ENCODE peak calls at places on chromosomes 11 and 22, in eight cellular contexts. One of them, this sample, is unnamed.

GRCh38 chr11:124754309-124754708 is 2.3 kb upstream of the VSIG2 start:
- DNase-seq in cardiac muscle cell: no peak
- DNase-seq in upper lobe of right lung: no peak
- DNase-seq in SJSA1: no peak
- DNase-seq in mucosa of descending colon: no peak
- DNase-seq in IMR-90: peak; percentile 43
- DNase-seq in hepatocyte: no peak
- DNase-seq in neural progenitor cell: no peak
- DNase-seq in this sample: peak; percentile 38

GRCh38 chr11:109791337-109791736 is 301.9 kb upstream of the ZC3H12C start:
- DNase-seq in cardiac muscle cell: no peak
- DNase-seq in upper lobe of right lung: no peak
- DNase-seq in SJSA1: no peak
- DNase-seq in mucosa of descending colon: no peak
- DNase-seq in IMR-90: no peak
- DNase-seq in hepatocyte: no peak
- DNase-seq in neural progenitor cell: no peak
- DNase-seq in this sample: no peak

GRCh38 chr22:39306456-39307361 is 12.7 kb downstream of the RPL3 start:
- DNase-seq in cardiac muscle cell: peak; percentile 59
- DNase-seq in upper lobe of right lung: no peak
- DNase-seq in SJSA1: peak; percentile 51
- DNase-seq in mucosa of descending colon: peak; percentile 70
- DNase-seq in IMR-90: no peak
- DNase-seq in hepatocyte: no peak
- DNase-seq in neural progenitor cell: peak; percentile 69
- DNase-seq in this sample: peak; percentile 88

GRCh38 chr11:16774920-16775603 is 36.6 kb downstream of the C11orf58 start:
- DNase-seq in cardiac muscle cell: no peak
- DNase-seq in upper lobe of right lung: peak; percentile 16
- DNase-seq in SJSA1: peak; percentile 32
- DNase-seq in mucosa of descending colon: no peak
- DNase-seq in IMR-90: no peak
- DNase-seq in hepatocyte: no peak
- DNase-seq in neural progenitor cell: no peak
- DNase-seq in this sample: peak; percentile 35

GRCh38 chr11:73872746-73873412 is 3.8 kb downstream of the COA4 start:
- DNase-seq in cardiac muscle cell: no peak
- DNase-seq in upper lobe of right lung: no peak
- DNase-seq in SJSA1: no peak
- DNase-seq in mucosa of descending colon: no peak
- DNase-seq in IMR-90: no peak
- DNase-seq in hepatocyte: no peak
- DNase-seq in neural progenitor cell: no peak
- DNase-seq in this sample: no peak

GRCh38 chr11:123441161-123441560 is 11.1 kb downstream of the GRAMD1B start:
- DNase-seq in cardiac muscle cell: no peak
- DNase-seq in upper lobe of right lung: no peak
- DNase-seq in SJSA1: no peak
- DNase-seq in mucosa of descending colon: no peak
- DNase-seq in IMR-90: no peak
- DNase-seq in hepatocyte: no peak
- DNase-seq in neural progenitor cell: no peak
- DNase-seq in this sample: no peak

GRCh38 chr11:7596975-7597391 is 76.3 kb downstream of the CYB5R2 start:
- DNase-seq in cardiac muscle cell: no peak
- DNase-seq in upper lobe of right lung: no peak
- DNase-seq in SJSA1: no peak
- DNase-seq in mucosa of descending colon: peak; percentile 59
- DNase-seq in IMR-90: no peak
- DNase-seq in hepatocyte: no peak
- DNase-seq in neural progenitor cell: no peak
- DNase-seq in this sample: no peak

GRCh38 chr11:106875013-106875412 is 143.3 kb downstream of the GUCY1A2 start:
- DNase-seq in cardiac muscle cell: no peak
- DNase-seq in upper lobe of right lung: no peak
- DNase-seq in SJSA1: no peak
- DNase-seq in mucosa of descending colon: no peak
- DNase-seq in IMR-90: no peak
- DNase-seq in hepatocyte: no peak
- DNase-seq in neural progenitor cell: no peak
- DNase-seq in this sample: no peak

GRCh38 chr22:43270949-43271348 is 72.2 kb downstream of the SCUBE1 start:
- DNase-seq in cardiac muscle cell: no peak
- DNase-seq in upper lobe of right lung: no peak
- DNase-seq in SJSA1: no peak
- DNase-seq in mucosa of descending colon: no peak
- DNase-seq in IMR-90: no peak
- DNase-seq in hepatocyte: no peak
- DNase-seq in neural progenitor cell: no peak
- DNase-seq in this sample: no peak

GRCh38 chr11:126058090-126058489 is 4.6 kb downstream of the CDON start:
- DNase-seq in cardiac muscle cell: no peak
- DNase-seq in upper lobe of right lung: no peak
- DNase-seq in SJSA1: no peak
- DNase-seq in mucosa of descending colon: no peak
- DNase-seq in IMR-90: no peak
- DNase-seq in hepatocyte: no peak
- DNase-seq in neural progenitor cell: no peak
- DNase-seq in this sample: no peak

GRCh38 chr22:17264321-17265052 is 45.3 kb upstream of the ADA2 start:
- DNase-seq in cardiac muscle cell: peak; percentile 77
- DNase-seq in upper lobe of right lung: no peak
- DNase-seq in SJSA1: no peak
- DNase-seq in mucosa of descending colon: no peak
- DNase-seq in IMR-90: peak; percentile 30
- DNase-seq in hepatocyte: peak; percentile 73
- DNase-seq in neural progenitor cell: peak; percentile 82
- DNase-seq in this sample: peak; percentile 88

GRCh38 chr22:48640890-48641771 is 1186.5 kb downstream of the BRD1 start:
- DNase-seq in cardiac muscle cell: no peak
- DNase-seq in upper lobe of right lung: no peak
- DNase-seq in SJSA1: no peak
- DNase-seq in mucosa of descending colon: no peak
- DNase-seq in IMR-90: no peak
- DNase-seq in hepatocyte: no peak
- DNase-seq in neural progenitor cell: peak; percentile 24
- DNase-seq in this sample: no peak

GRCh38 chr11:88280673-88281316 is 56.7 kb downstream of the CTSC start:
- DNase-seq in cardiac muscle cell: no peak
- DNase-seq in upper lobe of right lung: no peak
- DNase-seq in SJSA1: no peak
- DNase-seq in mucosa of descending colon: no peak
- DNase-seq in IMR-90: no peak
- DNase-seq in hepatocyte: no peak
- DNase-seq in neural progenitor cell: no peak
- DNase-seq in this sample: no peak

GRCh38 chr11:61071880-61072279 is 30.4 kb upstream of the CD5 start:
- DNase-seq in cardiac muscle cell: no peak
- DNase-seq in upper lobe of right lung: no peak
- DNase-seq in SJSA1: no peak
- DNase-seq in mucosa of descending colon: no peak
- DNase-seq in IMR-90: no peak
- DNase-seq in hepatocyte: no peak
- DNase-seq in neural progenitor cell: peak; percentile 27
- DNase-seq in this sample: peak; percentile 29

GRCh38 chr11:31844351-31844750 is 33.2 kb upstream of the PAX6 start:
- DNase-seq in cardiac muscle cell: no peak
- DNase-seq in upper lobe of right lung: no peak
- DNase-seq in SJSA1: no peak
- DNase-seq in mucosa of descending colon: no peak
- DNase-seq in IMR-90: no peak
- DNase-seq in hepatocyte: no peak
- DNase-seq in neural progenitor cell: no peak
- DNase-seq in this sample: no peak

GRCh38 chr22:30859714-30860095 is 108.9 kb downstream of the MORC2 start:
- DNase-seq in cardiac muscle cell: no peak
- DNase-seq in upper lobe of right lung: peak; percentile 52
- DNase-seq in SJSA1: no peak
- DNase-seq in mucosa of descending colon: no peak
- DNase-seq in IMR-90: no peak
- DNase-seq in hepatocyte: peak; percentile 1
- DNase-seq in neural progenitor cell: no peak
- DNase-seq in this sample: no peak

GRCh38 chr22:44047891-44048301 is 23.8 kb downstream of the PARVB start:
- DNase-seq in cardiac muscle cell: no peak
- DNase-seq in upper lobe of right lung: no peak
- DNase-seq in SJSA1: no peak
- DNase-seq in mucosa of descending colon: no peak
- DNase-seq in IMR-90: no peak
- DNase-seq in hepatocyte: no peak
- DNase-seq in neural progenitor cell: no peak
- DNase-seq in this sample: no peak

GRCh38 chr22:25903294-25903693 is 161.3 kb downstream of the MYO18B start:
- DNase-seq in cardiac muscle cell: no peak
- DNase-seq in upper lobe of right lung: no peak
- DNase-seq in SJSA1: no peak
- DNase-seq in mucosa of descending colon: no peak
- DNase-seq in IMR-90: no peak
- DNase-seq in hepatocyte: no peak
- DNase-seq in neural progenitor cell: peak; percentile 66
- DNase-seq in this sample: peak; percentile 89

GRCh38 chr11:64251722-64251985 is 324 bp downstream of the PLCB3 start:
- DNase-seq in cardiac muscle cell: no peak
- DNase-seq in upper lobe of right lung: no peak
- DNase-seq in SJSA1: no peak
- DNase-seq in mucosa of descending colon: no peak
- DNase-seq in IMR-90: no peak
- DNase-seq in hepatocyte: no peak
- DNase-seq in neural progenitor cell: no peak
- DNase-seq in this sample: no peak

DNA sequence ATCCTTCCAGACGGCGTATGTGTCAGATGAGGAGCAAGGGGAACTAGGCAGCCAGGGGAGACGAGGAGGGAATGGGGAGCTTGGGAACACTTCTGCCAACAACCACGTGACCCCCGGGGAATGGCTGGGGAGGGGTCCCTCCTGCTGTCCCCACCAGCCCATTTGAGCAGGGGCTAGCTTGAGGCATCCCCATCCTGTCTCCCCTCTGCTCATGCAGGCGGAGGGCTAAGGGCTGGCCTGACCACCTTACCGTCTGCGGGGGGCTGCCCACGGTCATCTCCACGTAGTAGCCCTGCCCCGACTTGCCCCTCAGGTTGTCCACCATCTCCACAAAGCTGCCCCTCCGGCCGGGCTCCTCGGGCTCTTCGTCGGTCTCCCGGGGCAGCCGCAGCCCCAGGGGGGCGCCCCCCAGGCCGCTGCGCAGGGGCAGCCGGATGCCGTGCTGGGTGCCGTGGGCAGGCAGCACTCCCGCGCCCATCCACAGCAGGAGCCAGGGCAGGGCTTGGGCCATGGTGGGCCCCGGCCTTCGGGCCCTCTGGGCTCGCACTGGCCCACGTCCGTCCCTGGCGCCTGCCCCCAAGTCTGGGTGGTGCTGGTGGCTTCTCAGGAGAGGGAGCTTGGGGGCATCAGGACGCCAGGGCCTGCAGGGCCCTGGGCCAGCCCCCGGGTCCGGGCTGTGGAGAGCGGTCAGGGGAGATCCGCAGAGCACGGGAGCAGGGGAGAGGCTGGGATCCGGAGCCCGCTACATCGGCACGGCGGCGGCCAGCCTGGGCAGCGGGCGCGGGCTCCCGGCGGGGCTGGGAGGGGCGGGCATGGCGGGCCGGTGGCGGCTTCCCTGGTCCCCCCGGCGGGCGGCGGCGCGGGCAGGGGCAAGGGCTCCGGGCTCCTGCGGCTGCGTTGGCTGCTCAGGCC is 515 bp downstream of the BACE1 start:
- DNase-seq in cardiac muscle cell: peak; percentile 19
- DNase-seq in upper lobe of right lung: no peak
- DNase-seq in SJSA1: peak; percentile 37
- DNase-seq in mucosa of descending colon: no peak
- DNase-seq in IMR-90: no peak
- DNase-seq in hepatocyte: peak; percentile 17
- DNase-seq in neural progenitor cell: no peak
- DNase-seq in this sample: no peak
- H3K4me3 ChIP-seq in cardiac muscle cell: peak overlapping the region; percentile 98
- H3K4me3 ChIP-seq in upper lobe of right lung: peak overlapping the region; percentile 86
- H3K4me3 ChIP-seq in SJSA1: peak overlapping the region; percentile 71
- H3K4me3 ChIP-seq in mucosa of descending colon: peak overlapping the region; percentile 44
- H3K4me3 ChIP-seq in IMR-90: peak overlapping the region; percentile 56
- H3K4me3 ChIP-seq in hepatocyte: peak overlapping the region; percentile 56
- H3K4me3 ChIP-seq in neural progenitor cell: peak overlapping the region; percentile 79
- H3K4me3 ChIP-seq in this sample: peak overlapping the region; percentile 89

DNA sequence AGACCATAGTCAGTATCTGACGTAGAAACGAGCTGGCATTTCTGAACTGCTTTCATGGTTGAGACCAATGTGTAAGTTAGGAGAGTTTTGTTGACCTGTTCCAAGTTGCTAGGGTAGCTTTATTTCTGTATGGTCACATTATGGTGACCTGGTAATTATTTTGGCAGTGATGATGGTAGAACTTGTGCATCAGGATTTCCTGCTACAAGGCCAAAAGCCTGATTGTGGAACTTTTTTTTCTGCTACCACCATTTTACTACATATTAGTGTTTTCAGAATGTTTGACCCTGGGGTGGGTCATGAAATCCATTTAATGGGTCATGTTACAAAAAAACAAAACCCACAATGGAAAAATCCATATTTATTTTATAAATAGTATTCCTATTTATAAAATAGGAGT is 18.9 kb downstream of the FBXO7 start:
- DNase-seq in cardiac muscle cell: no peak
- DNase-seq in upper lobe of right lung: no peak
- DNase-seq in SJSA1: no peak
- DNase-seq in mucosa of descending colon: no peak
- DNase-seq in IMR-90: no peak
- DNase-seq in hepatocyte: no peak
- DNase-seq in neural progenitor cell: no peak
- DNase-seq in this sample: no peak
- H3K36me3 ChIP-seq in cardiac muscle cell: peaks cover 57% of the 10 kb centered on the region
- H3K36me3 ChIP-seq in upper lobe of right lung: peaks cover 100% of the 10 kb centered on the region
- H3K36me3 ChIP-seq in SJSA1: peaks cover 95% of the 10 kb centered on the region
- H3K36me3 ChIP-seq in mucosa of descending colon: peaks cover 10% of the 10 kb centered on the region
- H3K36me3 ChIP-seq in IMR-90: peaks cover 38% of the 10 kb centered on the region
- H3K36me3 ChIP-seq in hepatocyte: peaks cover 2% of the 10 kb centered on the region
- H3K36me3 ChIP-seq in neural progenitor cell: peaks cover 4% of the 10 kb centered on the region
- H3K36me3 ChIP-seq in this sample: peaks cover 98% of the 10 kb centered on the region

GRCh38 chr11:66727282-66727882 is 1.6 kb downstream of the SPTBN2 start:
- DNase-seq in cardiac muscle cell: peak; percentile 45
- DNase-seq in upper lobe of right lung: no peak
- DNase-seq in SJSA1: no peak
- DNase-seq in mucosa of descending colon: no peak
- DNase-seq in IMR-90: peak; percentile 11
- DNase-seq in hepatocyte: peak; percentile 41
- DNase-seq in neural progenitor cell: peak; percentile 65
- DNase-seq in this sample: peak; percentile 73
- H3K4me3 ChIP-seq in cardiac muscle cell: peak overlapping the region; percentile 45
- H3K4me3 ChIP-seq in upper lobe of right lung: peak overlapping the region; percentile 44
- H3K4me3 ChIP-seq in SJSA1: peak overlapping the region; percentile 19
- H3K4me3 ChIP-seq in mucosa of descending colon: no peak overlapping the region
- H3K4me3 ChIP-seq in IMR-90: peak overlapping the region; percentile 39
- H3K4me3 ChIP-seq in hepatocyte: peak overlapping the region; percentile 79
- H3K4me3 ChIP-seq in neural progenitor cell: peak overlapping the region; percentile 70
- H3K4me3 ChIP-seq in this sample: peak overlapping the region; percentile 84

DNA sequence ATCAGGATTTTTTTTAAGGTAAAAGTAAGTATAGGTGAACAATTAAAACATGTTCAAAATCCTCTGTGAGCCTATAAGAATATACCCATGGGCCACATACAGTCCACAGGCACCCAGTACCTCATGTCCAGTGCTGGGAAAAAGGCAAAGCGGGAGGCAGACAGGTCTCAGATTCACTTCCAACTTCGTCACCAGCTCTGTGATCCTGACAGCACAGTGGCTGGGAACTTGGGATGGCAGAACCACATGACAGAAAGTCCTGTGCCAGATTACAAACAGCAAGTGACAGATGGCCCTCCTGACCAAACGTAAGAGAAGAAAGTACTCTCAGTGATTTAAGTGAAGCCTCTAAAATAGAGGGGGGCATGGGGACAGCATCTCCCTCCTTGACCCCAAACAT is 5.8 kb downstream of the SLC1A2 start:
- DNase-seq in cardiac muscle cell: no peak
- DNase-seq in upper lobe of right lung: no peak
- DNase-seq in SJSA1: no peak
- DNase-seq in mucosa of descending colon: no peak
- DNase-seq in IMR-90: no peak
- DNase-seq in hepatocyte: no peak
- DNase-seq in neural progenitor cell: no peak
- DNase-seq in this sample: no peak
- H3K36me3 ChIP-seq in cardiac muscle cell: no peaks in the 10 kb centered on the region
- H3K36me3 ChIP-seq in upper lobe of right lung: no peaks in the 10 kb centered on the region
- H3K36me3 ChIP-seq in SJSA1: no peaks in the 10 kb centered on the region
- H3K36me3 ChIP-seq in mucosa of descending colon: no peaks in the 10 kb centered on the region
- H3K36me3 ChIP-seq in IMR-90: no peaks in the 10 kb centered on the region
- H3K36me3 ChIP-seq in hepatocyte: no peaks in the 10 kb centered on the region
- H3K36me3 ChIP-seq in neural progenitor cell: no peaks in the 10 kb centered on the region
- H3K36me3 ChIP-seq in this sample: no peaks in the 10 kb centered on the region

This sample was measured in endodermal cell.